ENCODE peak calls at places on chromosomes 16 and 17, in ten cellular contexts. K, G, Q, X, O, C, W, Z, F and V are unnamed samples.

GRCh38 chr16:84507011-84507982 is 2.8 kb upstream of the MEAK7 start:
- DNase-seq in K (no peak), G (no peak), Q (no peak), X (no peak), O (peak), C (no peak), W (no peak), Z (peak), F (no peak), V (no peak)

GRCh38 chr17:36755586-36755985 is 154.2 kb downstream of the MRM1 start:
- DNase-seq in K (no peak), G (no peak), Q (no peak), X (no peak), O (peak), C (peak), W (no peak), Z (no peak), F (peak), V (no peak)

GRCh38 chr17:35898283-35899070 is 18.3 kb upstream of the CCL5 start:
- DNase-seq in K (no peak), G (no peak), Q (no peak), X (no peak), O (peak), C (peak), W (no peak), Z (peak), F (peak), V (peak)

GRCh38 chr17:42274812-42275526 is 1.2 kb downstream of the STAT5B start:
- DNase-seq in K (no peak), G (no peak), Q (no peak), X (no peak), O (no peak), C (no peak), W (no peak), Z (no peak), F (no peak), V (peak)

GRCh38 chr16:3797473-3797872 is 80.1 kb upstream of the TRAP1 start:
- DNase-seq in K (no peak), G (no peak), Q (no peak), X (no peak), O (no peak), C (peak), W (no peak), Z (no peak), F (no peak), V (no peak)

GRCh38 chr16:7506363-7506762 is 173.7 kb downstream of the RBFOX1 start:
- DNase-seq in K (no peak), G (no peak), Q (no peak), X (no peak), O (no peak), C (no peak), W (no peak), Z (no peak), F (no peak), V (no peak)

GRCh38 chr17:71494045-71494444 is 626.8 kb upstream of the SOX9 start:
- DNase-seq in K (no peak), G (no peak), Q (no peak), X (no peak), O (no peak), C (no peak), W (no peak), Z (no peak), F (no peak), V (no peak)

GRCh38 chr16:64870859-64871258 is 251.0 kb downstream of the CDH11 start:
- DNase-seq in K (no peak), G (no peak), Q (no peak), X (no peak), O (no peak), C (no peak), W (no peak), Z (no peak), F (no peak), V (no peak)

GRCh38 chr17:34990921-34991365 is 10.6 kb downstream of the LIG3 start:
- DNase-seq in K (no peak), G (no peak), Q (no peak), X (no peak), O (no peak), C (peak), W (no peak), Z (peak), F (peak), V (no peak)

GRCh38 chr17:2024572-2025219 is 438 bp downstream of the RTN4RL1 start:
- DNase-seq in K (no peak), G (no peak), Q (no peak), X (no peak), O (no peak), C (no peak), W (no peak), Z (no peak), F (no peak), V (no peak)

GRCh38 chr16:84247341-84247740 is 7.5 kb upstream of the KCNG4 start:
- DNase-seq in K (no peak), G (no peak), Q (no peak), X (no peak), O (no peak), C (no peak), W (no peak), Z (no peak), F (no peak), V (no peak)

GRCh38 chr17:75753514-75754377 is 11.2 kb downstream of the GALK1 start:
- DNase-seq in K (no peak), G (no peak), Q (no peak), X (no peak), O (peak), C (peak), W (peak), Z (peak), F (peak), V (peak)

GRCh38 chr16:70735141-70735979 is 49.5 kb upstream of the MTSS2 start:
- DNase-seq in K (peak), G (no peak), Q (no peak), X (peak), O (no peak), C (no peak), W (peak), Z (no peak), F (no peak), V (no peak)

GRCh38 chr16:88772871-88773811 is 11.9 kb downstream of the PIEZO1 start:
- DNase-seq in K (peak), G (no peak), Q (no peak), X (peak), O (no peak), C (no peak), W (peak), Z (no peak), F (peak), V (peak)

GRCh38 chr17:2233441-2233947 is 70.1 kb downstream of the SMG6 start:
- DNase-seq in K (no peak), G (no peak), Q (no peak), X (no peak), O (no peak), C (no peak), W (peak), Z (no peak), F (no peak), V (no peak)

GRCh38 chr16:56270828-56271227 is 79.5 kb downstream of the GNAO1 start:
- DNase-seq in K (no peak), G (no peak), Q (no peak), X (no peak), O (no peak), C (no peak), W (no peak), Z (no peak), F (no peak), V (no peak)

GRCh38 chr16:11211061-11211976 is 44.7 kb downstream of the SOCS1 start:
- DNase-seq in K (no peak), G (no peak), Q (no peak), X (no peak), O (no peak), C (no peak), W (no peak), Z (no peak), F (no peak), V (no peak)

GRCh38 chr16:51524555-51525373 is 373.7 kb upstream of the SALL1 start:
- DNase-seq in K (no peak), G (no peak), Q (peak), X (no peak), O (no peak), C (no peak), W (no peak), Z (no peak), F (peak), V (peak)

GRCh38 chr17:18944646-18945045 is 7.3 kb upstream of the SLC5A10 start:
- DNase-seq in K (no peak), G (no peak), Q (no peak), X (no peak), O (no peak), C (no peak), W (no peak), Z (no peak), F (no peak), V (no peak)

GRCh38 chr16:85847681-85848601 is 48.4 kb downstream of the COX4I1 start:
- DNase-seq in K (no peak), G (no peak), Q (no peak), X (no peak), O (no peak), C (no peak), W (no peak), Z (no peak), F (no peak), V (no peak)

GRCh38 chr17:80892900-80893603 is 98.6 kb upstream of the CHMP6 start:
- DNase-seq in K (no peak), G (peak), Q (peak), X (peak), O (no peak), C (peak), W (peak), Z (peak), F (no peak), V (no peak)

GRCh38 chr17:39208893-39209292 is 8.8 kb downstream of the RPL19 start:
- DNase-seq in K (no peak), G (no peak), Q (no peak), X (no peak), O (no peak), C (no peak), W (no peak), Z (peak), F (no peak), V (peak)

GRCh38 chr17:64155751-64156544 is 26.0 kb upstream of the ERN1 start:
- DNase-seq in K (peak), G (no peak), Q (no peak), X (no peak), O (no peak), C (no peak), W (no peak), Z (no peak), F (peak), V (peak)

GRCh38 chr17:63405741-63406261 is 40.3 kb downstream of the CYB561 start:
- DNase-seq in K (no peak), G (no peak), Q (peak), X (peak), O (no peak), C (peak), W (peak), Z (peak), F (no peak), V (no peak)

GRCh38 chr17:40922239-40922638 is 15.2 kb downstream of the KRT23 start:
- DNase-seq in K (peak), G (no peak), Q (peak), X (peak), O (no peak), C (no peak), W (peak), Z (peak), F (peak), V (no peak)

GRCh38 chr17:34519286-34519685 is 60.1 kb upstream of the TMEM132E start:
- DNase-seq in K (no peak), G (no peak), Q (no peak), X (no peak), O (peak), C (no peak), W (no peak), Z (no peak), F (no peak), V (no peak)

GRCh38 chr16:74160759-74161158 is 135.9 kb upstream of the PSMD7 start:
- DNase-seq in K (no peak), G (no peak), Q (no peak), X (no peak), O (no peak), C (no peak), W (no peak), Z (no peak), F (no peak), V (no peak)

GRCh38 chr17:7219434-7219811 is 213 bp downstream of the DLG4 start:
- DNase-seq in K (no peak), G (no peak), Q (no peak), X (no peak), O (no peak), C (no peak), W (no peak), Z (no peak), F (no peak), V (no peak)

GRCh38 chr17:75643033-75644017 is 10.1 kb downstream of the SMIM5 start:
- DNase-seq in K (peak), G (no peak), Q (no peak), X (no peak), O (no peak), C (no peak), W (no peak), Z (no peak), F (no peak), V (peak)